ENCODE peak calls at places on chromosomes 12 and 14, in nine cellular contexts. One of them, this sample, is unnamed.

GRCh38 chr12:92764820-92765219 is 62.0 kb downstream of the PLEKHG7 start:
- DNase-seq in mesenchymal stem cell: peak; percentile 29
- DNase-seq in colonic mucosa: no peak
- DNase-seq in transverse colon: no peak
- DNase-seq in ovary: no peak
- DNase-seq in left lung: no peak
- DNase-seq in CD8-positive, alpha-beta memory T cell: no peak
- DNase-seq in neural progenitor cell: no peak
- DNase-seq in right lobe of liver: no peak
- DNase-seq in this sample: peak; percentile 43

GRCh38 chr14:55356913-55357312 is 54.7 kb downstream of the ATG14 start:
- DNase-seq in mesenchymal stem cell: no peak
- DNase-seq in colonic mucosa: peak; percentile 50
- DNase-seq in transverse colon: no peak
- DNase-seq in ovary: no peak
- DNase-seq in left lung: no peak
- DNase-seq in CD8-positive, alpha-beta memory T cell: no peak
- DNase-seq in neural progenitor cell: no peak
- DNase-seq in right lobe of liver: no peak
- DNase-seq in this sample: no peak

GRCh38 chr14:88078525-88078924 is 73.6 kb downstream of the GPR65 start:
- DNase-seq in mesenchymal stem cell: no peak
- DNase-seq in colonic mucosa: no peak
- DNase-seq in transverse colon: no peak
- DNase-seq in ovary: no peak
- DNase-seq in left lung: no peak
- DNase-seq in CD8-positive, alpha-beta memory T cell: no peak
- DNase-seq in neural progenitor cell: peak; percentile 5
- DNase-seq in right lobe of liver: no peak
- DNase-seq in this sample: no peak

GRCh38 chr12:66066071-66066928 is 64.2 kb downstream of the LLPH start:
- DNase-seq in mesenchymal stem cell: peak; percentile 69
- DNase-seq in colonic mucosa: no peak
- DNase-seq in transverse colon: no peak
- DNase-seq in ovary: no peak
- DNase-seq in left lung: no peak
- DNase-seq in CD8-positive, alpha-beta memory T cell: no peak
- DNase-seq in neural progenitor cell: peak; percentile 38
- DNase-seq in right lobe of liver: no peak
- DNase-seq in this sample: peak; percentile 99

GRCh38 chr14:64628940-64629403 is 75.3 kb upstream of the PLEKHG3 start:
- DNase-seq in mesenchymal stem cell: peak; percentile 97
- DNase-seq in colonic mucosa: no peak
- DNase-seq in transverse colon: peak; percentile 31
- DNase-seq in ovary: no peak
- DNase-seq in left lung: no peak
- DNase-seq in CD8-positive, alpha-beta memory T cell: no peak
- DNase-seq in neural progenitor cell: no peak
- DNase-seq in right lobe of liver: no peak
- DNase-seq in this sample: no peak

GRCh38 chr14:92759300-92759678 is 10.9 kb upstream of the LGMN start:
- DNase-seq in mesenchymal stem cell: peak; percentile 26
- DNase-seq in colonic mucosa: peak; percentile 44
- DNase-seq in transverse colon: peak; percentile 18
- DNase-seq in ovary: no peak
- DNase-seq in left lung: no peak
- DNase-seq in CD8-positive, alpha-beta memory T cell: no peak
- DNase-seq in neural progenitor cell: peak; percentile 26
- DNase-seq in right lobe of liver: no peak
- DNase-seq in this sample: peak; percentile 81

GRCh38 chr12:95633049-95633545 is 81.8 kb upstream of the USP44 start:
- DNase-seq in mesenchymal stem cell: peak; percentile 79
- DNase-seq in colonic mucosa: peak; percentile 78
- DNase-seq in transverse colon: peak; percentile 81
- DNase-seq in ovary: no peak
- DNase-seq in left lung: no peak
- DNase-seq in CD8-positive, alpha-beta memory T cell: no peak
- DNase-seq in neural progenitor cell: no peak
- DNase-seq in right lobe of liver: peak; percentile 50
- DNase-seq in this sample: peak; percentile 58

GRCh38 chr14:50363734-50364113 is 33.0 kb downstream of the CDKL1 start:
- DNase-seq in mesenchymal stem cell: peak; percentile 12
- DNase-seq in colonic mucosa: peak; percentile 49
- DNase-seq in transverse colon: peak; percentile 48
- DNase-seq in ovary: no peak
- DNase-seq in left lung: no peak
- DNase-seq in CD8-positive, alpha-beta memory T cell: peak; percentile 70
- DNase-seq in neural progenitor cell: no peak
- DNase-seq in right lobe of liver: peak; percentile 37
- DNase-seq in this sample: peak; percentile 36

GRCh38 chr12:43453761-43454160 is 98.2 kb downstream of the ADAMTS20 start:
- DNase-seq in mesenchymal stem cell: no peak
- DNase-seq in colonic mucosa: no peak
- DNase-seq in transverse colon: no peak
- DNase-seq in ovary: no peak
- DNase-seq in left lung: no peak
- DNase-seq in CD8-positive, alpha-beta memory T cell: no peak
- DNase-seq in neural progenitor cell: no peak
- DNase-seq in right lobe of liver: no peak
- DNase-seq in this sample: peak; percentile 61

GRCh38 chr14:71532349-71532748 is 399.9 kb upstream of the RGS6 start:
- DNase-seq in mesenchymal stem cell: no peak
- DNase-seq in colonic mucosa: no peak
- DNase-seq in transverse colon: no peak
- DNase-seq in ovary: no peak
- DNase-seq in left lung: no peak
- DNase-seq in CD8-positive, alpha-beta memory T cell: no peak
- DNase-seq in neural progenitor cell: peak; percentile 23
- DNase-seq in right lobe of liver: no peak
- DNase-seq in this sample: no peak

GRCh38 chr12:87150969-87151662 is 878.1 kb downstream of the C12orf50 start:
- DNase-seq in mesenchymal stem cell: no peak
- DNase-seq in colonic mucosa: no peak
- DNase-seq in transverse colon: no peak
- DNase-seq in ovary: no peak
- DNase-seq in left lung: no peak
- DNase-seq in CD8-positive, alpha-beta memory T cell: no peak
- DNase-seq in neural progenitor cell: peak; percentile 3
- DNase-seq in right lobe of liver: peak; percentile 31
- DNase-seq in this sample: peak; percentile 6

GRCh38 chr12:70355972-70356371 is 10.1 kb upstream of the KCNMB4 start:
- DNase-seq in mesenchymal stem cell: no peak
- DNase-seq in colonic mucosa: no peak
- DNase-seq in transverse colon: no peak
- DNase-seq in ovary: no peak
- DNase-seq in left lung: no peak
- DNase-seq in CD8-positive, alpha-beta memory T cell: no peak
- DNase-seq in neural progenitor cell: no peak
- DNase-seq in right lobe of liver: no peak
- DNase-seq in this sample: no peak

GRCh38 chr12:70351076-70351475 is 15.0 kb upstream of the KCNMB4 start:
- DNase-seq in mesenchymal stem cell: no peak
- DNase-seq in colonic mucosa: no peak
- DNase-seq in transverse colon: no peak
- DNase-seq in ovary: no peak
- DNase-seq in left lung: no peak
- DNase-seq in CD8-positive, alpha-beta memory T cell: no peak
- DNase-seq in neural progenitor cell: no peak
- DNase-seq in right lobe of liver: no peak
- DNase-seq in this sample: no peak

GRCh38 chr12:70359458-70360197 is 6.5 kb upstream of the KCNMB4 start:
- DNase-seq in mesenchymal stem cell: no peak
- DNase-seq in colonic mucosa: no peak
- DNase-seq in transverse colon: no peak
- DNase-seq in ovary: no peak
- DNase-seq in left lung: no peak
- DNase-seq in CD8-positive, alpha-beta memory T cell: no peak
- DNase-seq in neural progenitor cell: no peak
- DNase-seq in right lobe of liver: no peak
- DNase-seq in this sample: peak; percentile 21

GRCh38 chr12:70354777-70355176 is 11.3 kb upstream of the KCNMB4 start:
- DNase-seq in mesenchymal stem cell: no peak
- DNase-seq in colonic mucosa: no peak
- DNase-seq in transverse colon: no peak
- DNase-seq in ovary: no peak
- DNase-seq in left lung: no peak
- DNase-seq in CD8-positive, alpha-beta memory T cell: no peak
- DNase-seq in neural progenitor cell: no peak
- DNase-seq in right lobe of liver: no peak
- DNase-seq in this sample: no peak

GRCh38 chr12:70353780-70354640 is 12.1 kb upstream of the KCNMB4 start:
- DNase-seq in mesenchymal stem cell: no peak
- DNase-seq in colonic mucosa: no peak
- DNase-seq in transverse colon: no peak
- DNase-seq in ovary: no peak
- DNase-seq in left lung: no peak
- DNase-seq in CD8-positive, alpha-beta memory T cell: no peak
- DNase-seq in neural progenitor cell: no peak
- DNase-seq in right lobe of liver: no peak
- DNase-seq in this sample: no peak
- H3K27ac ChIP-seq in mesenchymal stem cell: no peak overlapping the region
- H3K27ac ChIP-seq in colonic mucosa: no peak overlapping the region
- H3K27ac ChIP-seq in transverse colon: no peak overlapping the region
- H3K27ac ChIP-seq in ovary: no peak overlapping the region
- H3K27ac ChIP-seq in left lung: peak overlapping the region; percentile 59
- H3K27ac ChIP-seq in CD8-positive, alpha-beta memory T cell: no peak overlapping the region
- H3K27ac ChIP-seq in neural progenitor cell: no peak overlapping the region
- H3K27ac ChIP-seq in right lobe of liver: no peak overlapping the region
- H3K27ac ChIP-seq in this sample: no peak overlapping the region

GRCh38 chr12:57782243-57782607 is 362 bp upstream of the TSFM start:
- DNase-seq in mesenchymal stem cell: no peak
- DNase-seq in colonic mucosa: no peak
- DNase-seq in transverse colon: no peak
- DNase-seq in ovary: no peak
- DNase-seq in left lung: no peak
- DNase-seq in CD8-positive, alpha-beta memory T cell: no peak
- DNase-seq in neural progenitor cell: no peak
- DNase-seq in right lobe of liver: no peak
- DNase-seq in this sample: no peak

GRCh38 chr12:57782608-57783465 is at the start of gene TSFM:
- DNase-seq in mesenchymal stem cell: peak; percentile 96
- DNase-seq in colonic mucosa: peak; percentile 99
- DNase-seq in transverse colon: peak; percentile 97
- DNase-seq in ovary: peak; percentile 96
- DNase-seq in left lung: peak; percentile 99
- DNase-seq in CD8-positive, alpha-beta memory T cell: peak; percentile 91
- DNase-seq in neural progenitor cell: peak; percentile 97
- DNase-seq in right lobe of liver: peak; percentile 96
- DNase-seq in this sample: peak; percentile 97

GRCh38 chr12:57780284-57780897 is 2.2 kb upstream of the TSFM start:
- DNase-seq in mesenchymal stem cell: no peak
- DNase-seq in colonic mucosa: no peak
- DNase-seq in transverse colon: no peak
- DNase-seq in ovary: no peak
- DNase-seq in left lung: no peak
- DNase-seq in CD8-positive, alpha-beta memory T cell: no peak
- DNase-seq in neural progenitor cell: no peak
- DNase-seq in right lobe of liver: no peak
- DNase-seq in this sample: no peak

GRCh38 chr12:57781241-57781640 is 1.3 kb upstream of the TSFM start:
- DNase-seq in mesenchymal stem cell: no peak
- DNase-seq in colonic mucosa: no peak
- DNase-seq in transverse colon: no peak
- DNase-seq in ovary: no peak
- DNase-seq in left lung: no peak
- DNase-seq in CD8-positive, alpha-beta memory T cell: no peak
- DNase-seq in neural progenitor cell: no peak
- DNase-seq in right lobe of liver: no peak
- DNase-seq in this sample: no peak

DNA sequence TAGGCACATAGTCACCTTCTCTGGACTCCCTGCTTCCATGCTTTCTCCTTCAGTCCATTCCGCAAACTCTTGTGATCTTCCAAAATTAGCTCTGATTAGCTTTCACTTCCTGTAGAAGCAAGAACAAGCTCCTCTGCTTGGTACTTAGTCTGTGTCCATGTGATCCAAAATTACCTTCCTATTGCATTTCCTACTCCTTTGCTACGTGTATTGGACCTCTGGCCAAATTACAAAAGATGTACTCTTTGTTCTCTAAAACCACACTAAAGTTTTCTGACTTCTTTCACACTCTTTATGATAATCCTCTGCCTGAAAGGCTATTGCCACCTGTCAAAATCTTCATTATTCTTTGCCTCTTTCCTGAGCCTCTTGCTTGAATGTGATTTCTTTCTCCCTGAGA is 786 bp upstream of the TSFM start:
- DNase-seq in mesenchymal stem cell: no peak
- DNase-seq in colonic mucosa: no peak
- DNase-seq in transverse colon: no peak
- DNase-seq in ovary: no peak
- DNase-seq in left lung: no peak
- DNase-seq in CD8-positive, alpha-beta memory T cell: no peak
- DNase-seq in neural progenitor cell: no peak
- DNase-seq in right lobe of liver: no peak
- DNase-seq in this sample: no peak
- H3K4me3 ChIP-seq in mesenchymal stem cell: no peak overlapping the region
- H3K4me3 ChIP-seq in colonic mucosa: no peak overlapping the region
- H3K4me3 ChIP-seq in transverse colon: no peak overlapping the region
- H3K4me3 ChIP-seq in ovary: no peak overlapping the region
- H3K4me3 ChIP-seq in left lung: no peak overlapping the region
- H3K4me3 ChIP-seq in CD8-positive, alpha-beta memory T cell: peak overlapping the region; percentile 99
- H3K4me3 ChIP-seq in neural progenitor cell: no peak overlapping the region
- H3K4me3 ChIP-seq in right lobe of liver: no peak overlapping the region
- H3K4me3 ChIP-seq in this sample: no peak overlapping the region

GRCh38 chr12:54376596-54377468 is 7.7 kb downstream of the ZNF385A start:
- DNase-seq in mesenchymal stem cell: no peak
- DNase-seq in colonic mucosa: no peak
- DNase-seq in transverse colon: no peak
- DNase-seq in ovary: no peak
- DNase-seq in left lung: no peak
- DNase-seq in CD8-positive, alpha-beta memory T cell: no peak
- DNase-seq in neural progenitor cell: no peak
- DNase-seq in right lobe of liver: no peak
- DNase-seq in this sample: no peak
- H3K27ac ChIP-seq in mesenchymal stem cell: no peak overlapping the region
- H3K27ac ChIP-seq in colonic mucosa: no peak overlapping the region
- H3K27ac ChIP-seq in transverse colon: peak overlapping the region; percentile 26
- H3K27ac ChIP-seq in ovary: no peak overlapping the region
- H3K27ac ChIP-seq in left lung: no peak overlapping the region
- H3K27ac ChIP-seq in CD8-positive, alpha-beta memory T cell: no peak overlapping the region
- H3K27ac ChIP-seq in neural progenitor cell: no peak overlapping the region
- H3K27ac ChIP-seq in right lobe of liver: no peak overlapping the region
- H3K27ac ChIP-seq in this sample: no peak overlapping the region

DNA sequence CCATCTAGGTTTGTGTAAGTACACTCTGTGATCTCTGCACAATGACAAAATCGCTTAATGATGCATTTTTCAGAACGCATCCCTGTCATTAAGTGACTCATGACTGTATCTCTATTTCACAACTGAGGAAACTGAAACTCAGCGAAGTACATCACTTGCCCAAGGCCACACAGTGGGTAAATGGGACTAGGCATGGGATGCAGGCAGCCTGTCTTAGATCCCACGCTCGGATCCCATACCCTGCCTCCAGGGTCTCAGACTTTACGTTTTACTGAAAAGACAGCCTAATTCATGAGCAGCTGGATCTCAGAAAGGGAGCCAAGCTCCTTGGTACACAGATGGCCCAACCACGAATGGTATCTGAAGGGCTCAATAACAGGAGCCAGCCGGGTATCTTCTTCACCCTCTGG is 2.4 kb upstream of the MLEC start:
- DNase-seq in mesenchymal stem cell: peak; percentile 80
- DNase-seq in colonic mucosa: no peak
- DNase-seq in transverse colon: no peak
- DNase-seq in ovary: no peak
- DNase-seq in left lung: no peak
- DNase-seq in CD8-positive, alpha-beta memory T cell: no peak
- DNase-seq in neural progenitor cell: no peak
- DNase-seq in right lobe of liver: no peak
- DNase-seq in this sample: no peak
- H3K4me3 ChIP-seq in mesenchymal stem cell: no peak overlapping the region
- H3K4me3 ChIP-seq in colonic mucosa: no peak overlapping the region
- H3K4me3 ChIP-seq in transverse colon: no peak overlapping the region
- H3K4me3 ChIP-seq in ovary: no peak overlapping the region
- H3K4me3 ChIP-seq in left lung: no peak overlapping the region
- H3K4me3 ChIP-seq in CD8-positive, alpha-beta memory T cell: no peak overlapping the region
- H3K4me3 ChIP-seq in neural progenitor cell: no peak overlapping the region
- H3K4me3 ChIP-seq in right lobe of liver: no peak overlapping the region
- H3K4me3 ChIP-seq in this sample: no peak overlapping the region